ENCODE peak calls at places on chromosomes 4 and X, in seven cellular contexts. One of them, this sample, is unnamed.

GRCh38 chr4:107863850-107864371 is 39.2 kb downstream of the SGMS2 start:
- DNase-seq in mesendoderm: peak
- DNase-seq in neuronal stem cell: no peak
- DNase-seq in H1: no peak
- DNase-seq in trophoblast cell: peak
- DNase-seq in IMR-90: peak
- DNase-seq in mesenchymal stem cell: peak
- DNase-seq in this sample: no peak

GRCh38 chr4:155248002-155248896 is 39.8 kb downstream of the NPY2R start:
- DNase-seq in IMR-90: no peak
- DNase-seq in H1: peak
- DNase-seq in trophoblast cell: no peak
- DNase-seq in mesenchymal stem cell: no peak
- DNase-seq in mesendoderm: peak
- DNase-seq in neuronal stem cell: peak
- DNase-seq in this sample: peak

GRCh38 chr4:13535118-13535517 is 9.2 kb downstream of the NKX3-2 start:
- DNase-seq in trophoblast cell: no peak
- DNase-seq in mesendoderm: no peak
- DNase-seq in neuronal stem cell: no peak
- DNase-seq in H1: no peak
- DNase-seq in IMR-90: no peak
- DNase-seq in mesenchymal stem cell: no peak
- DNase-seq in this sample: no peak

GRCh38 chr4:47816748-47817147 is 21.1 kb downstream of the CORIN start:
- DNase-seq in trophoblast cell: no peak
- DNase-seq in mesendoderm: no peak
- DNase-seq in IMR-90: no peak
- DNase-seq in mesenchymal stem cell: no peak
- DNase-seq in H1: no peak
- DNase-seq in neuronal stem cell: no peak
- DNase-seq in this sample: no peak

GRCh38 chr4:2163311-2163821 is 78.6 kb downstream of the HAUS3 start:
- DNase-seq in trophoblast cell: peak
- DNase-seq in mesendoderm: no peak
- DNase-seq in IMR-90: peak
- DNase-seq in mesenchymal stem cell: no peak
- DNase-seq in neuronal stem cell: no peak
- DNase-seq in H1: no peak
- DNase-seq in this sample: no peak

GRCh38 chr4:152780267-152780811 is 585 bp downstream of the ARFIP1 start:
- DNase-seq in trophoblast cell: peak
- DNase-seq in H1: no peak
- DNase-seq in neuronal stem cell: no peak
- DNase-seq in mesenchymal stem cell: peak
- DNase-seq in IMR-90: peak
- DNase-seq in mesendoderm: peak
- DNase-seq in this sample: no peak

GRCh38 chr4:140296335-140296753 is 77.1 kb upstream of the SCOC start:
- DNase-seq in IMR-90: peak
- DNase-seq in H1: no peak
- DNase-seq in trophoblast cell: peak
- DNase-seq in neuronal stem cell: no peak
- DNase-seq in mesendoderm: peak
- DNase-seq in mesenchymal stem cell: peak
- DNase-seq in this sample: no peak

GRCh38 chr4:145909331-145909730 is 29.3 kb downstream of the ZNF827 start:
- DNase-seq in mesendoderm: peak
- DNase-seq in H1: peak
- DNase-seq in IMR-90: no peak
- DNase-seq in mesenchymal stem cell: no peak
- DNase-seq in trophoblast cell: peak
- DNase-seq in neuronal stem cell: peak
- DNase-seq in this sample: peak

GRCh38 chr4:55754754-55755350 is 64.7 kb upstream of the EXOC1L start:
- DNase-seq in IMR-90: peak
- DNase-seq in mesendoderm: no peak
- DNase-seq in H1: no peak
- DNase-seq in mesenchymal stem cell: peak
- DNase-seq in trophoblast cell: no peak
- DNase-seq in neuronal stem cell: no peak
- DNase-seq in this sample: no peak

GRCh38 chr4:76704133-76704881 is 193.6 kb downstream of the SOWAHB start:
- DNase-seq in mesendoderm: peak
- DNase-seq in mesenchymal stem cell: peak
- DNase-seq in H1: no peak
- DNase-seq in neuronal stem cell: no peak
- DNase-seq in trophoblast cell: peak
- DNase-seq in IMR-90: peak
- DNase-seq in this sample: no peak

GRCh38 chrX:66684196-66684595 is 45.3 kb upstream of the EDA2R start:
- DNase-seq in trophoblast cell: no peak
- DNase-seq in mesenchymal stem cell: no peak
- DNase-seq in H1: no peak
- DNase-seq in neuronal stem cell: no peak
- DNase-seq in mesendoderm: no peak
- DNase-seq in IMR-90: no peak
- DNase-seq in this sample: no peak

GRCh38 chrX:3362956-3363355 is 16.5 kb upstream of the MXRA5 start:
- DNase-seq in H1: no peak
- DNase-seq in mesenchymal stem cell: no peak
- DNase-seq in trophoblast cell: no peak
- DNase-seq in neuronal stem cell: no peak
- DNase-seq in mesendoderm: peak
- DNase-seq in IMR-90: no peak
- DNase-seq in this sample: no peak

GRCh38 chrX:46333550-46333949 is 211.7 kb downstream of the ZNF674 start:
- DNase-seq in mesendoderm: no peak
- DNase-seq in H1: no peak
- DNase-seq in IMR-90: no peak
- DNase-seq in mesenchymal stem cell: no peak
- DNase-seq in trophoblast cell: no peak
- DNase-seq in neuronal stem cell: no peak
- DNase-seq in this sample: no peak

GRCh38 chrX:110125435-110125834 is 122.5 kb downstream of the TMEM164 start:
- DNase-seq in IMR-90: peak
- DNase-seq in H1: no peak
- DNase-seq in mesendoderm: peak
- DNase-seq in mesenchymal stem cell: peak
- DNase-seq in trophoblast cell: no peak
- DNase-seq in neuronal stem cell: no peak
- DNase-seq in this sample: peak

GRCh38 chrX:151904989-151905388 is 7.7 kb upstream of the MAGEA4 start:
- DNase-seq in IMR-90: no peak
- DNase-seq in H1: no peak
- DNase-seq in mesenchymal stem cell: no peak
- DNase-seq in neuronal stem cell: no peak
- DNase-seq in mesendoderm: no peak
- DNase-seq in trophoblast cell: no peak
- DNase-seq in this sample: no peak

GRCh38 chr4:1109332-1109731 is 4.0 kb downstream of the RNF212 start:
- DNase-seq in H1: no peak
- DNase-seq in mesendoderm: no peak
- DNase-seq in trophoblast cell: no peak
- DNase-seq in IMR-90: no peak
- DNase-seq in mesenchymal stem cell: no peak
- DNase-seq in neuronal stem cell: no peak
- DNase-seq in this sample: no peak

GRCh38 chr4:37715889-37716402 is 29.8 kb upstream of the RELL1 start:
- DNase-seq in trophoblast cell: peak
- DNase-seq in mesenchymal stem cell: peak
- DNase-seq in mesendoderm: peak
- DNase-seq in IMR-90: peak
- DNase-seq in neuronal stem cell: no peak
- DNase-seq in H1: no peak
- DNase-seq in this sample: no peak

GRCh38 chr4:180635276-180635675 is 1607.9 kb upstream of the TENM3 start:
- DNase-seq in H1: no peak
- DNase-seq in trophoblast cell: peak
- DNase-seq in IMR-90: no peak
- DNase-seq in mesendoderm: no peak
- DNase-seq in mesenchymal stem cell: no peak
- DNase-seq in neuronal stem cell: no peak
- DNase-seq in this sample: peak

GRCh38 chrX:49767231-49767630 is 61.9 kb upstream of the PAGE4 start:
- DNase-seq in neuronal stem cell: no peak
- DNase-seq in IMR-90: no peak
- DNase-seq in mesendoderm: no peak
- DNase-seq in H1: no peak
- DNase-seq in mesenchymal stem cell: no peak
- DNase-seq in trophoblast cell: no peak
- DNase-seq in this sample: no peak

GRCh38 chrX:118976599-118977340 is 2.4 kb downstream of the LONRF3 start:
- DNase-seq in mesenchymal stem cell: peak
- DNase-seq in neuronal stem cell: no peak
- DNase-seq in IMR-90: no peak
- DNase-seq in H1: no peak
- DNase-seq in trophoblast cell: peak
- DNase-seq in mesendoderm: peak
- DNase-seq in this sample: no peak

GRCh38 chr4:122819708-122820449 is 6.8 kb upstream of the FGF2 start:
- DNase-seq in mesenchymal stem cell: peak
- DNase-seq in trophoblast cell: peak
- DNase-seq in IMR-90: peak
- DNase-seq in mesendoderm: no peak
- DNase-seq in neuronal stem cell: no peak
- DNase-seq in H1: no peak
- DNase-seq in this sample: no peak

GRCh38 chr4:26199566-26199965 is 121.2 kb upstream of the RBPJ start:
- DNase-seq in IMR-90: no peak
- DNase-seq in mesendoderm: no peak
- DNase-seq in neuronal stem cell: no peak
- DNase-seq in H1: no peak
- DNase-seq in mesenchymal stem cell: no peak
- DNase-seq in trophoblast cell: no peak
- DNase-seq in this sample: no peak

GRCh38 chr4:26204911-26205368 is 115.9 kb upstream of the RBPJ start:
- DNase-seq in mesendoderm: peak
- DNase-seq in mesenchymal stem cell: no peak
- DNase-seq in trophoblast cell: no peak
- DNase-seq in neuronal stem cell: no peak
- DNase-seq in IMR-90: no peak
- DNase-seq in H1: no peak
- DNase-seq in this sample: no peak

GRCh38 chr4:26197018-26197779 is 123.6 kb upstream of the RBPJ start:
- DNase-seq in mesendoderm: no peak
- DNase-seq in mesenchymal stem cell: peak
- DNase-seq in neuronal stem cell: no peak
- DNase-seq in H1: no peak
- DNase-seq in trophoblast cell: no peak
- DNase-seq in IMR-90: peak
- DNase-seq in this sample: no peak

GRCh38 chr4:26204249-26204825 is 116.5 kb upstream of the RBPJ start:
- DNase-seq in mesenchymal stem cell: no peak
- DNase-seq in trophoblast cell: no peak
- DNase-seq in IMR-90: no peak
- DNase-seq in neuronal stem cell: no peak
- DNase-seq in mesendoderm: no peak
- DNase-seq in H1: no peak
- DNase-seq in this sample: no peak

DNA sequence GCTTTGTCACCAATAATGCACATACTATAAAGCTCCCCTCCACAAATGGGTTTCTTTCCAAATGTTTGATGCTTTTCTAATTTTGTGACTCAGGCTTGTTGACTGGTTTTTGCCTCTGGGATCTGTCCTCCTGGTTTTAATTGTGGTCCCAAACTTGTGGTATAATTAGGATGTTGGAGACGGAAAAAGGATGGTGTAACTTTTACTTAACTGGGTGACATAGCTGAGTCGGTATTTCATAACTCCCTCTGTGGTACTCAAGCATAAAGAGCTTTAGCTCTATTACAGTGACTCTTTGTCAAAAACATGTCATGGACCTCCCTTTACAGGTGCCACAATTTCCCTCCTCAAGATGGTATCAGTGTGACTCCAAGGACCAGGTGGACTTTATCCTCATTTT is 119.7 kb upstream of the RBPJ start:
- DNase-seq in neuronal stem cell: no peak
- DNase-seq in mesendoderm: no peak
- DNase-seq in mesenchymal stem cell: no peak
- DNase-seq in H1: no peak
- DNase-seq in IMR-90: no peak
- DNase-seq in trophoblast cell: no peak
- DNase-seq in this sample: no peak
- H3K4ac ChIP-seq in neuronal stem cell: no peak
- H3K4ac ChIP-seq in mesendoderm: no peak
- H3K4ac ChIP-seq in mesenchymal stem cell: no peak
- H3K4ac ChIP-seq in H1: no peak
- H3K4ac ChIP-seq in IMR-90: no peak
- H3K4ac ChIP-seq in trophoblast cell: no peak
- H3K4ac ChIP-seq in this sample: no peak

DNA sequence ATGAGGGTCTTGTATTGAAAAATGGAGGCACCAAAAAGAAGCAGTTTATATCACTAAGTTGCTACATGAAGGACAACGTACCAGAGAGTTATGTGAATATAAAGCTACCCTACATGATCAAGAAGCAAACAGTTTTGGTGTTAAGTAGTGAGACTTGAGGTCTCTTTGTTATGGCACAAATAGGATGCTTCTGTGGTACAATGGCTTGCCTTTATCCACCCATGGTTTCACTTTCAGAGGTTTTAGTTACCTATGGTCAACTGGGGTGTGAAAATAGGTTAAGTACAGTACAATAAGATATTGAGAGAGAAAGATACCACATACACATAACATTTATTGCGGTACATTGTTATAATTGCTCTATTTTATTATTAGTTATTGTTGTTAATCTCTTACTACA is 229.2 kb upstream of the SLIT2 start:
- DNase-seq in mesendoderm: no peak
- DNase-seq in neuronal stem cell: no peak
- DNase-seq in H1: no peak
- DNase-seq in mesenchymal stem cell: no peak
- DNase-seq in trophoblast cell: no peak
- DNase-seq in IMR-90: no peak
- DNase-seq in this sample: no peak
- H3K4ac ChIP-seq in mesendoderm: no peak
- H3K4ac ChIP-seq in neuronal stem cell: no peak
- H3K4ac ChIP-seq in H1: no peak
- H3K4ac ChIP-seq in mesenchymal stem cell: no peak
- H3K4ac ChIP-seq in trophoblast cell: no peak
- H3K4ac ChIP-seq in IMR-90: no peak
- H3K4ac ChIP-seq in this sample: no peak

GRCh38 chr4:127214936-127215335 is 417.8 kb upstream of the INTU start:
- DNase-seq in IMR-90: no peak
- DNase-seq in trophoblast cell: no peak
- DNase-seq in neuronal stem cell: no peak
- DNase-seq in mesendoderm: no peak
- DNase-seq in mesenchymal stem cell: no peak
- DNase-seq in H1: no peak
- DNase-seq in this sample: no peak
- H3K4ac ChIP-seq in IMR-90: no peak
- H3K4ac ChIP-seq in trophoblast cell: no peak
- H3K4ac ChIP-seq in neuronal stem cell: no peak
- H3K4ac ChIP-seq in mesendoderm: no peak
- H3K4ac ChIP-seq in mesenchymal stem cell: no peak
- H3K4ac ChIP-seq in H1: no peak
- H3K4ac ChIP-seq in this sample: no peak

DNA sequence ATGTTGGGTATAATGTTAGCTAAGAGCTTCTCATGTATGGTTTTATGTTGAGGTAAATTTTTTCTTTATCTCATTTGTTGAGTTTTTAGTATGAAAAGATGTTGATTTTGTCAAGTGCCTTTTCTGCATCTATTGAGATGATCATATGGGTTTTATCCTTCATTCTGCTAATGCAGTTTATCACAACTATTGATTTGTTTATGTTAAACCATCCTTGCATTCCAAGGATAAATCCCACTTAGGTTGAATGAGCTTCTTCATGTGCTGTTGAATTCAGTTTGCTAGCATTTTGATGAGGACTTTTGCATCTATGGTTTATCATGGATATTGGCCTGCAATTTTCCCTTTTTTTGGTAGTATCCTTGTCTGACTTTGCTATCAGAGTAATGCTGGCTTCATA is 93.3 kb downstream of the SYTL5 start:
- DNase-seq in mesenchymal stem cell: no peak
- DNase-seq in trophoblast cell: no peak
- DNase-seq in IMR-90: no peak
- DNase-seq in H1: no peak
- DNase-seq in neuronal stem cell: no peak
- DNase-seq in mesendoderm: no peak
- DNase-seq in this sample: no peak
- H3K4ac ChIP-seq in mesenchymal stem cell: no peak
- H3K4ac ChIP-seq in trophoblast cell: no peak
- H3K4ac ChIP-seq in IMR-90: no peak
- H3K4ac ChIP-seq in H1: no peak
- H3K4ac ChIP-seq in neuronal stem cell: no peak
- H3K4ac ChIP-seq in mesendoderm: no peak
- H3K4ac ChIP-seq in this sample: no peak